ENCODE peak calls at places on chromosomes 12 and 14, in nine cellular contexts. M is epithelial cell of esophagus, H is choroid plexus epithelial cell, C is ovary, Q is mesothelial cell of epicardium, F is natural killer cell, R is cardiac fibroblast, A is neural progenitor cell, W is GM13977. J is an unnamed sample.

GRCh38 chr14:41607119-41607785 is 576 bp downstream of the LRFN5 start:
- DNase-seq in A (peak; percentile 43), C (no peak), H (peak; percentile 32), M (no peak), R (no peak), W (no peak), Q (no peak), F (no peak), J (no peak)

GRCh38 chr14:89303452-89304435 is 113.3 kb downstream of the FOXN3 start:
- DNase-seq in W (peak; percentile 64), F (no peak), R (peak; percentile 90), C (peak; percentile 73), H (peak; percentile 93), A (peak; percentile 22), Q (no peak), M (peak; percentile 50), J (no peak)

GRCh38 chr12:96711364-96711763 is 195.7 kb upstream of the NEDD1 start:
- DNase-seq in M (no peak), Q (no peak), R (no peak), W (no peak), F (no peak), C (no peak), H (no peak), A (no peak), J (no peak)

GRCh38 chr12:120445911-120446909 is at the start of the genes GATC and TRIAP1:
- DNase-seq in Q (peak; percentile 74), W (peak; percentile 84), F (peak; percentile 91), H (peak; percentile 65), C (peak; percentile 78), A (peak; percentile 93), M (peak; percentile 90), R (peak; percentile 71), J (peak; percentile 70)

GRCh38 chr12:14261096-14261495 is 104.4 kb upstream of the ATF7IP start:
- DNase-seq in M (no peak), R (no peak), F (no peak), C (no peak), W (no peak), H (no peak), Q (no peak), A (no peak), J (no peak)

GRCh38 chr12:84661732-84662326 is 250.8 kb downstream of the SLC6A15 start:
- DNase-seq in W (no peak), Q (no peak), H (peak; percentile 33), C (no peak), F (no peak), M (peak; percentile 45), A (no peak), R (no peak), J (no peak)

GRCh38 chr12:106428379-106428778 is 70.8 kb downstream of the POLR3B start:
- DNase-seq in Q (no peak), C (peak; percentile 36), A (no peak), R (peak; percentile 88), F (no peak), W (no peak), M (no peak), H (peak; percentile 84), J (no peak)

GRCh38 chr12:124422570-124423523 is 128.0 kb downstream of the RFLNA start:
- DNase-seq in W (no peak), R (peak; percentile 99), H (peak; percentile 87), F (no peak), M (peak; percentile 85), C (peak; percentile 97), Q (no peak), A (no peak), J (no peak)

GRCh38 chr12:130878193-130879185 is 6.6 kb downstream of the RAN start:
- DNase-seq in R (no peak), Q (no peak), W (no peak), A (no peak), M (no peak), H (no peak), C (no peak), F (no peak), J (no peak)

GRCh38 chr12:26121841-26122680 is 2.8 kb downstream of the BHLHE41 start:
- DNase-seq in M (peak; percentile 25), H (no peak), F (no peak), C (no peak), A (peak; percentile 74), R (peak; percentile 34), W (peak; percentile 61), Q (no peak), J (no peak)

GRCh38 chr12:70721958-70722357 is 84.7 kb upstream of the PTPRB start:
- DNase-seq in R (no peak), M (no peak), H (no peak), Q (no peak), W (no peak), C (no peak), F (no peak), A (no peak), J (no peak)

GRCh38 chr12:42298887-42299286 is 27.0 kb downstream of the ZCRB1 start:
- DNase-seq in Q (no peak), F (no peak), W (no peak), A (no peak), M (no peak), C (no peak), R (no peak), H (no peak), J (no peak)

GRCh38 chr12:57756406-57757341 is 1.8 kb downstream of the MARCHF9 start:
- DNase-seq in F (peak; percentile 55), Q (no peak), C (no peak), R (peak; percentile 36), A (peak; percentile 86), W (peak; percentile 90), M (peak; percentile 60), H (peak; percentile 41), J (peak; percentile 73)

GRCh38 chr14:101830271-101830670 is 68.8 kb downstream of the PPP2R5C start:
- DNase-seq in Q (no peak), R (no peak), C (no peak), M (no peak), F (no peak), H (no peak), W (no peak), A (no peak), J (no peak)

GRCh38 chr12:91984571-91984970 is 161.1 kb downstream of the BTG1 start:
- DNase-seq in C (no peak), R (peak; percentile 45), Q (no peak), F (no peak), H (peak; percentile 76), W (no peak), M (no peak), A (no peak), J (no peak)

GRCh38 chr12:47554046-47554653 is 151.7 kb downstream of the RPAP3 start:
- DNase-seq in W (no peak), C (no peak), F (no peak), Q (no peak), A (no peak), R (no peak), H (no peak), M (no peak), J (no peak)

GRCh38 chr14:75793806-75794205 is 132.8 kb downstream of the TTLL5 start:
- DNase-seq in C (no peak), W (no peak), M (no peak), R (peak; percentile 68), F (no peak), H (peak; percentile 58), Q (no peak), A (no peak), J (no peak)

DNA sequence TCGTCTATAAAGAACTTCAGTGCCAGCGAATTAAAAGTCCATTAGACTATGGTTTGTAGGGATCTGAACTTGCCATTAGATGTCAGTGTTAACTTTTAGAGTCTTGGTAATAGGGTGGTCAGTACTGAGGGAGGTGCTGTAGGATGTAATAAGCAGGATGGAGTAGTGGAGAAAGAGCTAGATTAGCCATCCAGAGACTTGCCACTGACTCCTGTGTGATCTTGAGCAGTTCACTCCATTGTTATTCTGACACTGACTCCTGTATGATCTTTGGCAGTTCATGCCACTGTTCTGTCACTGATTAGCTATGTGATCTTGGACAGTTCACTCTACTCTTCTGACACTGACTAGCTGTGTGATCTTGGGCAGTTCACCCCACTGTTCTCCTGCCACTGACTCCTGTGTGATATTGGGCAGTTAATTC is 133.6 kb downstream of the TTLL5 start:
- DNase-seq in H (peak; percentile 94), Q (no peak), R (peak; percentile 91), W (no peak), A (no peak), M (peak; percentile 27), C (no peak), F (no peak), J (no peak)
- TF ChIP-seq CTCF in H (peak; percentile 76), Q (no peak), R (peak; percentile 53), W (peak; percentile 32), A (no peak), M (no peak), C (no peak), F (no peak), J (peak; percentile 28)

DNA sequence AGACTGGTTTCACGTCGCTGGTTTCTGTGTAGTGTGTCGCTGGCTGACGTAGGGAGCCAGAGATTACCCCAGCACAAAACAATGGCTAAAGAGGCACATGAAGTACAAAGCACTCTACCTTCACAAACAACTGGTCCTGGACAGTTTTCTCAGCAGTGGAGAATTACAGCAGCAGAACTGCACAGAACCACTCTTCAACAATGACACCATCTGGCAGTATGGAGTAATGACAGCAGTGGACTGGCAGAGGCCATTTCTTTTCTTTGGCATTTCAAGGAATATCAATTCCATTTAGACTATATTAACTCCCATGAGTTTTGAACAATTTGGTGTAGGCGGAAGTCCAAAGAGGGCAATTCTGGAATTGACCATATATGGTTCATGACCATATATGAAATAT is 1074.1 kb downstream of the AACS start:
- DNase-seq in A (no peak), W (no peak), F (no peak), C (no peak), H (peak; percentile 0), R (no peak), Q (no peak), M (no peak), J (no peak)
- TF ChIP-seq CTCF in A (peak; percentile 24), W (no peak), F (no peak), C (no peak), H (peak; percentile 9), R (peak; percentile 18), Q (no peak), M (peak; percentile 3), J (peak; percentile 2)

GRCh38 chr12:102702447-102703114 is 214.5 kb downstream of the PAH start:
- DNase-seq in H (peak; percentile 83), A (peak; percentile 37), Q (no peak), W (peak; percentile 63), M (peak; percentile 53), F (no peak), R (peak; percentile 77), C (peak; percentile 60), J (no peak)
- TF ChIP-seq CTCF in H (peak; percentile 77), A (peak; percentile 64), Q (peak; percentile 58), W (peak; percentile 61), M (peak; percentile 44), F (peak; percentile 42), R (peak; percentile 45), C (peak; percentile 23), J (peak; percentile 57)

DNA sequence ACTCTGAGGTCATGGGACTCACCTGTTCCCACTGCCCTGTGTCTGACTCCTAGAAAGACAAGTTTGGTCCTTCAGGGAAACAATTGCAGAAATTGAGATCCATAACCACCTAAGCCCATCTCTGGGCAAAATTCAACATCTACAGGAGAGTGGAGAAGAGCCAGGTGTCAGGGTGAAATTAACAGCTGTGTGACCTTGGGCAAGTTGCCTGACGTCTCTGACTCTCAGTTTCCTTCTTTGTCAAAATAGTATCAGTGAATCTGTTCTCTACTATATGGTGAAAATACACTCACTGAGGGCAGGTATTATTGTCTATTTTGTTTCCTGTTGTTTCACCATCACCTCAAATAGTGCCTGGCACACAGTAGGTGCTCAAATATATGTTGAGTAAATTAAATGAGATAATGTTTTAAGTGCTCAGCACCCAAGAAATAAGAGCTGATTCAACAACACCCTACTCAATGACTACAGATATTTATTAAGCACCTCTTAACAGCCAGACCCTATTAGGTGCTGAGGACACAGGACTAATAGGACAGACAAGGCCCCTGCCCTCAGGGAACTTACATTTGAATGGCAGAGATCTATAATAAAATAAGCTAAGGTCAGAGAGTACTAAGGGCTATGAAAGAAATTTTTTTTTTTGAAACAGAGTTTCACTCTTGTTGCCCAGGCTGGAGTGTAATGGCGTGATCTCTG is 14.2 kb upstream of the IFT81 start:
- DNase-seq in M (no peak), H (no peak), Q (no peak), F (no peak), A (no peak), R (no peak), W (no peak), C (no peak), J (no peak)
- TF ChIP-seq CTCF in M (no peak), H (no peak), Q (no peak), F (no peak), A (no peak), R (no peak), W (no peak), C (no peak), J (no peak)

J was measured in D721Med.